ENCODE peak calls at places on chromosomes 7 and 10, in six cellular contexts. A, J, S, O, H and I are unnamed samples.

GRCh38 chr7:150620061-150620460 is 12.1 kb downstream of the GIMAP6 start:
- DNase-seq in H (no peak), A (no peak), J (no peak), S (no peak), O (no peak), I (no peak)

GRCh38 chr7:141874787-141875186 is 33.5 kb upstream of the PRSS37 start:
- DNase-seq in O (no peak), H (no peak), J (no peak), S (no peak), A (no peak), I (no peak)

GRCh38 chr7:4689668-4690067 is 7.6 kb downstream of the FOXK1 start:
- DNase-seq in J (no peak), H (no peak), A (no peak), O (no peak), S (no peak), I (no peak)

GRCh38 chr7:159117366-159118219 is 27.1 kb downstream of the VIPR2 start:
- DNase-seq in A (no peak), S (no peak), H (peak; percentile 30), O (no peak), J (no peak), I (no peak)

GRCh38 chr10:132446661-132447445 is 49.9 kb downstream of the PWWP2B start:
- DNase-seq in S (peak; percentile 31), O (peak; percentile 67), J (peak; percentile 48), A (peak; percentile 33), H (no peak), I (no peak)

GRCh38 chr7:47988496-47989386 is 9.3 kb upstream of the HUS1 start:
- DNase-seq in S (no peak), J (no peak), O (no peak), A (no peak), H (no peak), I (no peak)

GRCh38 chr7:94395141-94396041 is 696 bp downstream of the COL1A2 start:
- DNase-seq in H (no peak), O (peak; percentile 58), S (peak; percentile 91), A (peak; percentile 81), J (peak; percentile 59), I (no peak)

GRCh38 chr7:28354601-28355062 is 57.7 kb upstream of the CREB5 start:
- DNase-seq in J (no peak), A (peak; percentile 98), S (peak; percentile 66), O (no peak), H (no peak), I (no peak)

GRCh38 chr10:102832248-102832647 is 5.0 kb downstream of the CYP17A1 start:
- DNase-seq in S (no peak), A (no peak), O (no peak), J (no peak), H (no peak), I (no peak)

GRCh38 chr7:13800694-13801448 is 188.6 kb downstream of the ETV1 start:
- DNase-seq in H (no peak), J (no peak), S (peak; percentile 40), A (peak; percentile 95), O (no peak), I (no peak)

GRCh38 chr7:83648464-83649241 is at the start of gene SEMA3E:
- DNase-seq in S (peak; percentile 56), J (peak; percentile 15), A (peak; percentile 72), O (no peak), H (no peak), I (no peak)

GRCh38 chr10:50635286-50635685 is 11.5 kb upstream of the SGMS1 start:
- DNase-seq in J (no peak), O (no peak), A (peak; percentile 96), S (peak; percentile 69), H (no peak), I (no peak)

GRCh38 chr10:99370993-99371392 is 41.8 kb downstream of the CNNM1 start:
- DNase-seq in H (no peak), A (no peak), J (peak; percentile 42), O (no peak), S (peak; percentile 76), I (no peak)

GRCh38 chr7:102295346-102296178 is 8.9 kb downstream of the SH2B2 start:
- DNase-seq in H (no peak), O (no peak), A (no peak), J (no peak), S (no peak), I (no peak)

GRCh38 chr10:79443338-79444242 is 1.8 kb downstream of the ZCCHC24 start:
- DNase-seq in S (peak; percentile 42), A (no peak), J (no peak), O (peak; percentile 8), H (no peak), I (no peak)

GRCh38 chr10:97210576-97210975 is 24.8 kb upstream of the SLIT1 start:
- DNase-seq in A (peak; percentile 44), S (peak; percentile 85), H (peak; percentile 72), J (peak; percentile 54), O (peak; percentile 52), I (peak; percentile 45)

GRCh38 chr10:20714518-20714917 is 182.6 kb downstream of the NEBL start:
- DNase-seq in A (no peak), O (no peak), S (no peak), J (no peak), H (no peak), I (no peak)

GRCh38 chr10:31520982-31521381 is 202.0 kb downstream of the ZEB1 start:
- DNase-seq in H (no peak), A (no peak), O (no peak), J (no peak), S (no peak), I (no peak)

GRCh38 chr10:30422981-30423654 is 10.9 kb upstream of the MAP3K8 start:
- DNase-seq in H (peak; percentile 75), O (no peak), S (peak; percentile 89), J (no peak), A (peak; percentile 77), I (peak; percentile 50)

GRCh38 chr7:96968981-96969380 is 36.4 kb upstream of the DLX6 start:
- DNase-seq in O (no peak), J (no peak), A (peak; percentile 1), H (no peak), S (no peak), I (no peak)

GRCh38 chr7:38675500-38676106 is 44.4 kb upstream of the AMPH start:
- DNase-seq in A (no peak), S (no peak), H (peak; percentile 60), O (no peak), J (no peak), I (no peak)

GRCh38 chr10:30911303-30911863 is 120.3 kb downstream of the ZNF438 start:
- DNase-seq in O (no peak), J (no peak), A (no peak), S (peak; percentile 7), H (no peak), I (no peak)

GRCh38 chr10:92691042-92691590 is 1.4 kb downstream of the HHEX start:
- DNase-seq in A (no peak), S (no peak), H (no peak), J (no peak), O (no peak), I (peak; percentile 32)

GRCh38 chr10:75043256-75044121 is 68.0 kb upstream of the SAMD8 start:
- DNase-seq in A (no peak), S (no peak), H (peak; percentile 66), O (no peak), J (no peak), I (no peak)

GRCh38 chr10:70715853-70716795 is 43.8 kb downstream of the ADAMTS14 start:
- DNase-seq in S (peak; percentile 29), O (no peak), H (no peak), J (peak; percentile 68), A (peak; percentile 39), I (no peak)

GRCh38 chr10:93993782-93994668 is at the start of gene PLCE1:
- DNase-seq in O (peak; percentile 44), A (peak; percentile 31), S (peak; percentile 84), H (peak; percentile 85), J (no peak), I (peak; percentile 38)

GRCh38 chr10:47031953-47032465 is 120.8 kb downstream of the PTPN20 start:
- DNase-seq in J (no peak), O (peak; percentile 3), S (peak; percentile 54), H (no peak), A (peak; percentile 14), I (no peak)

GRCh38 chr10:106931159-106931852 is 233.2 kb downstream of the SORCS1 start:
- DNase-seq in H (no peak), S (no peak), O (no peak), A (no peak), J (no peak), I (no peak)

GRCh38 chr10:188546-188945 is 53.3 kb downstream of the ZMYND11 start:
- DNase-seq in A (peak; percentile 34), H (no peak), S (no peak), J (no peak), O (no peak), I (no peak)

DNA sequence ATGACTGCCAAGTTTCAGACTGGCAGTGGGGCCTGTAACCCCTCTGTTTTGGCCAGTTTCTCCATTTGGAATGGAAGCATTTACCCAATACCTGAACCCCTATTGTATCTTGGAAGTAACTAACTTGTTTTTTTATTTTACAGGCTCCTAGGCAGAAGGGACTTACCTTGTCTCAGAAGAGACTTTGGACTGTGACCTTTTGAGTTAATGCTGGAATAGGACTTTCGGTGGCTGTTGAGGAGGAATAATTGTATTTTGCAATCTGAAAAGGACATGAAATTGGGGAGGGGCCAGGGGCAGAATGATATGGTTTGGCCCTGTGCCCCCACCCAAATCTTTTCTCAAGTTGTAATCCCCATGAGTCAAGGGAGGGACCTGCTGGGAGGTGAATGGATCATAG is 20.0 kb upstream of the MKLN1 start:
- DNase-seq in J (no peak), A (no peak), H (no peak), S (no peak), O (no peak), I (no peak)
- H3K9me3 ChIP-seq in J (peaks cover 1% of the 10 kb centered on the region), A (no peaks in the 10 kb centered on the region), H (no peaks in the 10 kb centered on the region), S (peaks cover 6% of the 10 kb centered on the region), O (no peaks in the 10 kb centered on the region), I (peaks cover 14% of the 10 kb centered on the region)

DNA sequence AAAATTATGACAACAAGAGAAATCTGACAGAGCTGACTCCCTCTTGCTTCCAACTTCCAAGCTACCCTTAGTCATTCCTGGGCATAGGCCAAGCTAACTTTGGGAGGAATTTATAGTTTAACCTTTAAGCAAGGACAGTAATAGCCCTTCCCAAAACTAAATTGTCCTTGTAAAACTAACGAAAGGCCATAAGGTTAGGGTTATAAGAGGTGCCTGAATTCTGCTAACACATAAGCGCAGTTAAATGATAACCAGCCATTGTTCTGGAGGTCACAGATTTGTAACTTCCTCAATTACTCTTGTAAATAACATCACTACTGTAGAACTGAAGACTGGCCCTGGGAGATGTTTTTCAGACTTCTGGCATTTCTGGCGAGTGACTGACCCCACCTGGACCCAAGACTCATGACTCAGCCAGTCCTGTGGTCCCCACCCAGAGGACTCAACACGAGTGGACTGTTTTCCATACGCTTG is 481.2 kb downstream of the KCNMA1 start:
- DNase-seq in S (peak; percentile 64), J (no peak), A (peak; percentile 84), O (no peak), H (no peak), I (no peak)
- H3K9me3 ChIP-seq in S (no peaks in the 10 kb centered on the region), J (no peaks in the 10 kb centered on the region), A (no peaks in the 10 kb centered on the region), O (no peaks in the 10 kb centered on the region), H (no peaks in the 10 kb centered on the region), I (no peaks in the 10 kb centered on the region)

DNA sequence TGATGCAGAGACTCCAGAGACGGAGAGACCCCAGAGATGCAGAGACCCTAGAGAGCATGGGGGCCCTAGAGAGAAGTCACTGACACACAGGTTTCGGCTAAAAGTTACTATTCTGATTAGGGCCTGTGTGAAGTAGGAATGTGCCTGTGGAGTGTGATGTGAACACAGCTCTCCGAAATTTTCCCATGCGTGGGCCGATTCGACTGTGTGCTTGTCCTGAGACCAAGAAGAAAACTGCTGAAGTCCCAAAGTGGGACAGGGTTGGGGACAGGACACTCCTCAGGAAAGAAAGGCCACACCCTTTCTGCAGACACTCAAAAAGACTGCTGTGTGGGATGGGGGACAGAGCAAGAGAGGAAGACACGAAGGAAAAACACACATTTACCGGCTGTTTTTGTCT is 533.5 kb downstream of the PTPRN2 start:
- DNase-seq in J (no peak), H (no peak), S (no peak), O (no peak), A (no peak), I (no peak)
- H3K9me3 ChIP-seq in J (no peaks in the 10 kb centered on the region), H (no peaks in the 10 kb centered on the region), S (no peaks in the 10 kb centered on the region), O (no peaks in the 10 kb centered on the region), A (no peaks in the 10 kb centered on the region), I (no peaks in the 10 kb centered on the region)

GRCh38 chr7:42915356-42915755 is 3.5 kb upstream of the C7orf25 start:
- DNase-seq in H (no peak), S (peak; percentile 73), O (no peak), J (no peak), A (peak; percentile 70), I (no peak)
- H3K9me3 ChIP-seq in H (no peaks in the 10 kb centered on the region), S (no peaks in the 10 kb centered on the region), O (no peaks in the 10 kb centered on the region), J (no peaks in the 10 kb centered on the region), A (no peaks in the 10 kb centered on the region), I (no peaks in the 10 kb centered on the region)